ENCODE peak calls at places on chromosomes 6 and 20, in six cellular contexts. Y, O, A, X, E and V are unnamed samples.

GRCh38 chr6:132131777-132132176 is 180.6 kb upstream of the CCN2 start:
- DNase-seq in Y (no peak), O (no peak), A (no peak), X (peak; percentile 88), E (no peak), V (no peak)

GRCh38 chr6:111804627-111805235 is 68.5 kb downstream of the FYN start:
- DNase-seq in Y (no peak), O (peak; percentile 36), A (no peak), X (no peak), E (no peak), V (no peak)

GRCh38 chr6:137016366-137016765 is 28.4 kb downstream of the IL20RA start:
- DNase-seq in Y (no peak), O (no peak), A (no peak), X (no peak), E (no peak), V (no peak)

GRCh38 chr6:44202972-44203750 is 13.6 kb upstream of the MYMX start:
- DNase-seq in Y (no peak), O (no peak), A (no peak), X (no peak), E (no peak), V (no peak)

GRCh38 chr20:11521831-11522230 is 395.9 kb upstream of the BTBD3 start:
- DNase-seq in Y (no peak), O (no peak), A (no peak), X (no peak), E (no peak), V (no peak)

GRCh38 chr6:97081010-97081573 is 156.6 kb downstream of the KLHL32 start:
- DNase-seq in Y (no peak), O (no peak), A (no peak), X (no peak), E (no peak), V (no peak)

GRCh38 chr6:165717732-165718465 is 54.9 kb upstream of the PDE10A start:
- DNase-seq in Y (no peak), O (no peak), A (no peak), X (no peak), E (no peak), V (no peak)

GRCh38 chr6:33306356-33306755 is 7.5 kb downstream of the TAPBP start:
- DNase-seq in Y (no peak), O (no peak), A (peak; percentile 50), X (no peak), E (no peak), V (no peak)

GRCh38 chr20:23873370-23874015 is 6.1 kb downstream of the CST5 start:
- DNase-seq in Y (no peak), O (no peak), A (no peak), X (no peak), E (no peak), V (no peak)

GRCh38 chr20:23877524-23877923 is 2.0 kb downstream of the CST5 start:
- DNase-seq in Y (no peak), O (no peak), A (no peak), X (no peak), E (no peak), V (no peak)

GRCh38 chr20:23878787-23879186 is 761 bp downstream of the CST5 start:
- DNase-seq in Y (no peak), O (no peak), A (no peak), X (no peak), E (no peak), V (no peak)

GRCh38 chr20:23875606-23876237 is 3.8 kb downstream of the CST5 start:
- DNase-seq in Y (no peak), O (no peak), A (no peak), X (no peak), E (no peak), V (no peak)

DNA sequence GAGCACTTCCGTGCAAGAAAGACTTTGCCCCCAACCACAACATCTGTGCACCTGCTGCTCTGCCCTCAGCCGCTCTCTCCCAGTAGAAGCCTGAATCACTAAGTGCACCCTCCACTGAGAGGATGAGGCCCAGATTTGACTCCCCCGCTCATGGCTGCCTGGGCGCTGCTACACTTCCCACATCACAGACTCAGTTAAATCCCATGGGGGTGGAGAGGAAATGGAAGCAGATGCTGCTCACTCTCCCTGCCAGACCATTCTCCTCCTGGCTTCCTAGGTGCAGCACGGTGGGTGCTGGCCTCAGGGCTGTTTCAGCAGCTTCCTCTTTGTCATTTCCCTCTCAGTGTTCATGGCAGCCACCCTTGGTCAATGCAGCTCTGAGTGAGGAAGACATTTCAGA is 4.8 kb downstream of the CST5 start:
- DNase-seq in Y (no peak), O (no peak), A (no peak), X (no peak), E (no peak), V (no peak)
- TF ChIP-seq POLR2AphosphoS5 in Y (no peak), O (no peak), A (no peak), X (no peak), E (no peak), V (no peak)

GRCh38 chr20:49275634-49276033 is 2.2 kb downstream of the ZNFX1 start:
- DNase-seq in Y (no peak), O (no peak), A (no peak), X (no peak), E (no peak), V (no peak)

GRCh38 chr20:49270736-49271135 is 7.1 kb downstream of the ZNFX1 start:
- DNase-seq in Y (no peak), O (no peak), A (no peak), X (no peak), E (no peak), V (no peak)

GRCh38 chr20:49272654-49273053 is 5.2 kb downstream of the ZNFX1 start:
- DNase-seq in Y (no peak), O (no peak), A (no peak), X (no peak), E (no peak), V (no peak)

GRCh38 chr20:49276201-49276894 is 1.5 kb downstream of the ZNFX1 start:
- DNase-seq in Y (no peak), O (no peak), A (no peak), X (no peak), E (no peak), V (no peak)

DNA sequence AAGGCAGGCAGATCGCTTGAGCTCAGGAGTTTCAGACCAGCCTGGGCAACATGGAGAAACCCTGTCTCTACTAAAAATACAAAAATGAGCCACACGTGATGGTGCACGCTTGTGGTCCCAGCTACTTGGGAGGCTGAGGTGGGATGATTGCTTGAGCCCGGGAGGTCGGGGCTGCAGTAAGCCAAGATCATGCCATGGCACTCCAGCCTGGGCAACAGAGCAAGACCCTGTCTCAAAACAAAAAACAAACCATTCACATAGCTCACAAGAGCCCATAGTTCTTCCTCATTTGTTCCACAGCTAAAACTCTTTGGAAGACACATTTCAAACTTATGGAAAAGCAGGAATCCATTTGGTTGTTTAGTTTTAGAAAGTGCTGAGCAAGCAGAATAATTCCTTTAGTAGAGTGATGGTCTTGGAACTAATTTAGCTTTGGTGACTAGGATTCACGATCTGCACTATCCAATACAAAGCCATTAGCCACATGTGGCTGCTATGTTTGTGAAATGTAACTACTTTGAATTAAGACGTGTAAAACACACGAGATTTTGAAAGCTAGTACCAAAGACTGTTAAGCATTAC is 4.1 kb downstream of the ZNFX1 start:
- DNase-seq in Y (no peak), O (no peak), A (no peak), X (no peak), E (no peak), V (no peak)
- H3K36me3 ChIP-seq in Y (peaks cover 42% of the 10 kb centered on the region), O (peaks cover 67% of the 10 kb centered on the region), A (peaks cover 38% of the 10 kb centered on the region), X (peaks cover 13% of the 10 kb centered on the region), E (peaks cover 18% of the 10 kb centered on the region), V (no peaks in the 10 kb centered on the region)

DNA sequence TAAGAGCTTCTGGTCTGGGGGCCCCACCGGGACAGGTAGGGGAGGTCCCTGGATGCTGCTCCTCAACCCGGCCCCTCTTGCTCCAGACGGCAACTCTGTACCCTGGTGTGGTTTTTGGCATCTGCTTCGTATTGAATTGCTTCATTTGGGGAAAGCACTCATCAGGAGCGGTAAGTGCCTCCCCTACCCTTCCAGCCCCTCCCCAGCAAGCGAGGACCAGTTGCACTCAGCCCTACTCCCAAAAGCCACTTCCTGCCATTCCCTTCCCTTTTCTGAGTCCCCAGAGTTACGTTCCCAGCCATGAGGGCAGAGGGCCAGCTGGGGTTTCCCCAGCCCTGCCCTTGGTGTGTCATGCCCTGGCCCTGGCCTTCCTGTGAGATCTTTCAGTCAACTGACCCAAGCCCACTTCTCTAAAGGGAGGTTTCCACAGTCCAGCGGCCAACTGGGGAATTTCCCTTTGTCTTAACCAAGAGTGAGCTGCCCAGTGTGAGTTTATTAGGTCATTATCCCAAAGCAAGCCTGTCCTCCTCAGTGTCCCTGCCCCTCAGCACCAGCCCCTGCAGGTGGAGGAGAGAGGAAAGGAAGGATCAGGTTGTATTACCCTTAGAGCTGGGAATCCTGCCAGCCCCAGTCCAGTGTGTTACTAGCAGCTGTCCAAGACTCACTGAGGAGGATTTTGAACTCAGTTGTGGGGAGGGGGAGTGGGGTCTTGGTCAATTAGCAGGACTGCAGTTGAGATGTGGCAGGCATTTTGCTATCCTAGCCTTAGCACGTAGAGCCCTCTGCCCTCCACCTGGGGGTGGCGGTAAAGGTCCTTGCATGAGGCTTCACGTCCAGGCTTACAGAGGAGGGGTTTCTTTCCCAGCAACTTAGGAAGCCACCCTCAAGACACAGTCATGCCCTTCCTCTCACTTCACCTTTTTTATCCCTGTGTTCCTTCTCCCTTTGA is 45.8 kb downstream of the TM9SF4 start:
- DNase-seq in Y (peak; percentile 90), O (peak; percentile 71), A (peak; percentile 54), X (peak; percentile 70), E (peak; percentile 62), V (peak; percentile 29)
- TF ChIP-seq POLR2AphosphoS5 in Y (peak; percentile 90), O (peak; percentile 70), A (no peak), X (no peak), E (no peak), V (no peak)

DNA sequence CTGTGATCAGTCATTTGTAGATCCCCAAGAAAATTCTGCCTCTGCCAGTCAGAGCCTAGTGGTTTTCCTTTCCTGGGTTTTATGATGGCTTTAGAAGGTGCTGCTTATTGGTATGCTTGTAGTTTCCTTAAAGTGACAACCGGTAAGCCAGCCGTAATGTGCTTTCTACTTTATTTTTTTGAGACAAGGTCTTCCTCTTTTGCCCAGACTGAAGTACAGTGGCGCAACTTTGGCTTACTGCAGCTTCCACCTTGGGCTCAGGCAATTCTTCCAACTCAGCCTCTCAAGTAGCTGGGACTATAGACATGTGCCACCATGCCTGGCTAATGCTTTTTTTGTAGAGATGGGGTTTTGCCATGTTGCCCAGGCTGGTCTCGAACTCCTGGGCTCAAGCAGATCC is 23.5 kb downstream of the MCM8 start:
- DNase-seq in Y (no peak), O (no peak), A (no peak), X (no peak), E (no peak), V (no peak)
- H3K36me3 ChIP-seq in Y (peaks cover 18% of the 10 kb centered on the region), O (peaks cover 51% of the 10 kb centered on the region), A (peaks cover 22% of the 10 kb centered on the region), X (peaks cover 4% of the 10 kb centered on the region), E (peaks cover 16% of the 10 kb centered on the region), V (no peaks in the 10 kb centered on the region)